ENCODE peak calls at places on chromosomes 13 and 19, in eight cellular contexts. R, M, Y, N, L, P, C and S are unnamed samples.

GRCh38 chr13:43363156-43363918 is 340.0 kb downstream of the DNAJC15 start:
- DNase-seq in R (no peak), M (no peak), Y (no peak), N (no peak), L (no peak), P (no peak), C (no peak), S (no peak)

GRCh38 chr13:111045170-111045569 is 69.9 kb upstream of the ARHGEF7 start:
- DNase-seq in R (no peak), M (no peak), Y (no peak), N (no peak), L (no peak), P (no peak), C (no peak), S (no peak)

GRCh38 chr13:25062479-25062878 is 33.5 kb upstream of the PABPC3 start:
- DNase-seq in R (no peak), M (no peak), Y (no peak), N (no peak), L (no peak), P (no peak), C (no peak), S (no peak)

GRCh38 chr13:98222081-98222554 is 45.0 kb upstream of the RNF113B start:
- DNase-seq in R (peak; percentile 85), M (no peak), Y (no peak), N (no peak), L (no peak), P (no peak), C (no peak), S (no peak)

GRCh38 chr13:24135674-24136300 is 24.7 kb upstream of the SPATA13 start:
- DNase-seq in R (no peak), M (no peak), Y (no peak), N (no peak), L (no peak), P (no peak), C (no peak), S (no peak)

GRCh38 chr13:33433316-33433715 is 147.8 kb upstream of the STARD13 start:
- DNase-seq in R (no peak), M (no peak), Y (no peak), N (no peak), L (no peak), P (no peak), C (no peak), S (no peak)

GRCh38 chr13:49217962-49218492 is 2.1 kb upstream of the MLNR start:
- DNase-seq in R (no peak), M (no peak), Y (no peak), N (no peak), L (no peak), P (no peak), C (no peak), S (no peak)

GRCh38 chr19:58038688-58039204 is 4.9 kb downstream of the ZSCAN1 start:
- DNase-seq in R (no peak), M (no peak), Y (no peak), N (no peak), L (no peak), P (no peak), C (no peak), S (no peak)

GRCh38 chr13:44575741-44576395 is at the start of gene TSC22D1:
- DNase-seq in R (peak; percentile 22), M (peak; percentile 46), Y (peak; percentile 73), N (no peak), L (peak; percentile 69), P (peak; percentile 57), C (peak; percentile 64), S (peak; percentile 79)